ENCODE peak calls at places on chromosomes 11 and 22, in four cellular contexts. V is CD4-positive, alpha-beta memory T cell; Y is GM12864; F is AG20443. O is an unnamed sample.
A peak's percentile ranks its signal among the peaks of the same experiment; 100 is the strongest.

GRCh38 chr11:119115484-119116234 is 5.7 kb upstream of the HINFP start:
- DNase-seq in Y (no peak), F (no peak), V (peak; percentile 58), O (no peak)

GRCh38 chr11:71364176-71364671 is 84.0 kb downstream of the DHCR7 start:
- DNase-seq in F (no peak), Y (no peak), V (no peak), O (no peak)

GRCh38 chr11:130711193-130711592 is 205.1 kb downstream of the SNX19 start:
- DNase-seq in F (no peak), Y (no peak), V (no peak), O (no peak)

GRCh38 chr11:46348986-46349401 is 1.7 kb downstream of the DGKZ start:
- DNase-seq in Y (no peak), V (peak; percentile 58), F (no peak), O (no peak)

GRCh38 chr11:64224151-64224890 is 1.7 kb downstream of the TRPT1 start:
- DNase-seq in Y (no peak), V (no peak), F (no peak), O (no peak)

GRCh38 chr11:44992774-44993173 is 42.1 kb upstream of the TP53I11 start:
- DNase-seq in Y (no peak), F (no peak), V (no peak), O (no peak)

GRCh38 chr22:43262990-43263644 is 76.2 kb upstream of the TTLL12 start:
- DNase-seq in V (peak; percentile 25), F (no peak), Y (no peak), O (no peak)

GRCh38 chr22:37126882-37127281 is 17.4 kb upstream of the TMPRSS6 start:
- DNase-seq in V (no peak), F (no peak), Y (no peak), O (no peak)

GRCh38 chr11:123209591-123209990 is 14.5 kb upstream of the CLMP start:
- DNase-seq in Y (no peak), F (no peak), V (no peak), O (no peak)

GRCh38 chr11:67484847-67485311 is 2.1 kb downstream of the AIP start:
- DNase-seq in V (peak; percentile 50), F (no peak), Y (no peak), O (no peak)

GRCh38 chr11:96061730-96062524 is 138.0 kb upstream of the MTMR2 start:
- DNase-seq in V (peak; percentile 16), F (no peak), Y (no peak), O (no peak)

GRCh38 chr11:93525601-93526000 is 17.6 kb downstream of the SMCO4 start:
- DNase-seq in Y (no peak), F (peak; percentile 71), V (no peak), O (peak; percentile 52)

GRCh38 chr11:61797263-61797944 is 4.7 kb downstream of the FEN1 start:
- DNase-seq in Y (peak; percentile 61), V (peak; percentile 73), F (peak; percentile 76), O (peak; percentile 80)

GRCh38 chr11:45042560-45042959 is 91.9 kb upstream of the TP53I11 start:
- DNase-seq in F (peak; percentile 26), Y (no peak), V (no peak), O (no peak)

GRCh38 chr22:40107756-40108437 is 69.8 kb upstream of the TNRC6B start:
- DNase-seq in V (no peak), F (peak; percentile 83), Y (no peak), O (peak; percentile 34)

GRCh38 chr11:78194490-78194889 is 5.8 kb downstream of the USP35 start:
- DNase-seq in F (no peak), V (no peak), Y (no peak), O (no peak)

GRCh38 chr22:43182118-43182517 is 4.8 kb downstream of the TTLL12 start:
- DNase-seq in Y (no peak), F (no peak), V (no peak), O (no peak)

GRCh38 chr22:22810018-22810427 is 77.6 kb upstream of the IGLL5 start:
- DNase-seq in Y (peak; percentile 37), F (peak; percentile 32), V (peak; percentile 78), O (no peak)

GRCh38 chr11:10606536-10607208 is 38.2 kb upstream of the LYVE1 start:
- DNase-seq in V (no peak), Y (peak; percentile 40), F (no peak), O (no peak)

GRCh38 chr22:44567846-44568493 is 69.9 kb upstream of the RTL6 start:
- DNase-seq in Y (no peak), F (no peak), V (peak; percentile 37), O (no peak)

GRCh38 chr22:45757936-45758335 is 86.3 kb downstream of the ATXN10 start:
- DNase-seq in V (no peak), Y (no peak), F (no peak), O (no peak)

GRCh38 chr11:129440028-129440630 is 64.5 kb downstream of the BARX2 start:
- DNase-seq in V (no peak), F (no peak), Y (no peak), O (no peak)

GRCh38 chr11:71356904-71357303 is 91.3 kb downstream of the DHCR7 start:
- DNase-seq in F (no peak), V (no peak), Y (no peak), O (no peak)

GRCh38 chr22:27801616-27802388 is at the start of gene MN1:
- DNase-seq in Y (no peak), F (peak; percentile 74), V (peak; percentile 57), O (peak; percentile 84)

GRCh38 chr11:64879226-64879900 is 942 bp upstream of the EHD1 start:
- DNase-seq in Y (no peak), V (no peak), F (no peak), O (no peak)

GRCh38 chr11:61555051-61555969 is 25.6 kb downstream of the SYT7 start:
- DNase-seq in F (no peak), Y (no peak), V (no peak), O (peak; percentile 45)

GRCh38 chr11:126547161-126547560 is 191.7 kb downstream of the ST3GAL4 start:
- DNase-seq in F (peak; percentile 86), Y (no peak), V (no peak), O (peak; percentile 95)

GRCh38 chr11:4191031-4191571 is 96.5 kb downstream of the RRM1 start:
- DNase-seq in F (peak; percentile 4), V (no peak), Y (no peak), O (no peak)

GRCh38 chr11:129236850-129237249 is 44.7 kb upstream of the ARHGAP32 start:
- DNase-seq in Y (no peak), F (no peak), V (no peak), O (no peak)

GRCh38 chr11:13169709-13170108 is 107.9 kb upstream of the BMAL1 start:
- DNase-seq in Y (no peak), V (no peak), F (peak; percentile 74), O (peak; percentile 43)

GRCh38 chr22:17898375-17898774 is 124.1 kb upstream of the BID start:
- DNase-seq in Y (no peak), V (no peak), F (no peak), O (no peak)

GRCh38 chr11:114202011-114202609 is 94.1 kb upstream of the NNMT start:
- DNase-seq in Y (no peak), F (no peak), V (no peak), O (no peak)

GRCh38 chr11:845872-846271 is 3.2 kb downstream of the TSPAN4 start:
- DNase-seq in F (no peak), Y (no peak), V (no peak), O (no peak)

GRCh38 chr11:100932474-100933100 is 197.0 kb downstream of the PGR start:
- DNase-seq in F (peak; percentile 43), Y (no peak), V (no peak), O (peak; percentile 12)

GRCh38 chr11:96113100-96113710 is 189.3 kb upstream of the MTMR2 start:
- DNase-seq in Y (no peak), F (peak; percentile 58), V (no peak), O (peak; percentile 54)

GRCh38 chr11:20360650-20361049 is 2.9 kb upstream of the HTATIP2 start:
- DNase-seq in V (peak; percentile 52), Y (no peak), F (no peak), O (no peak)

GRCh38 chr11:71927813-71928738 is at the start of gene XNDC1N:
- DNase-seq in V (peak; percentile 54), Y (peak; percentile 71), F (peak; percentile 90), O (peak; percentile 88)

GRCh38 chr22:46737105-46737975 is 712 bp downstream of the CERK start:
- DNase-seq in V (peak; percentile 50), Y (no peak), F (no peak), O (peak; percentile 61)